ENCODE peak calls at places on chromosomes 12 and 14, in eight cellular contexts. One of them, this sample, is unnamed.

GRCh38 chr14:72942934-72943333 is 16.7 kb downstream of the DCAF4 start:
- DNase-seq in glutamatergic neuron: no peak
- DNase-seq in foreskin fibroblast: no peak
- DNase-seq in astrocyte: no peak
- DNase-seq in left ventricle myocardium inferior: no peak
- DNase-seq in stomach: no peak
- DNase-seq in HCT116: no peak
- DNase-seq in thyroid gland: no peak
- DNase-seq in this sample: no peak

GRCh38 chr12:17992002-17992656 is 97.9 kb downstream of the RERGL start:
- DNase-seq in thyroid gland: no peak
- DNase-seq in left ventricle myocardium inferior: no peak
- DNase-seq in stomach: no peak
- DNase-seq in astrocyte: peak; percentile 20
- DNase-seq in foreskin fibroblast: peak; percentile 43
- DNase-seq in HCT116: peak; percentile 28
- DNase-seq in glutamatergic neuron: peak; percentile 34
- DNase-seq in this sample: no peak

GRCh38 chr12:115752151-115752550 is 525.3 kb downstream of the MED13L start:
- DNase-seq in glutamatergic neuron: no peak
- DNase-seq in stomach: no peak
- DNase-seq in thyroid gland: peak; percentile 30
- DNase-seq in astrocyte: peak; percentile 47
- DNase-seq in foreskin fibroblast: peak; percentile 83
- DNase-seq in left ventricle myocardium inferior: no peak
- DNase-seq in HCT116: no peak
- DNase-seq in this sample: no peak

GRCh38 chr12:117835113-117835512 is 133.7 kb downstream of the KSR2 start:
- DNase-seq in foreskin fibroblast: no peak
- DNase-seq in HCT116: no peak
- DNase-seq in glutamatergic neuron: no peak
- DNase-seq in stomach: no peak
- DNase-seq in astrocyte: no peak
- DNase-seq in left ventricle myocardium inferior: no peak
- DNase-seq in thyroid gland: no peak
- DNase-seq in this sample: no peak

GRCh38 chr14:55698051-55698450 is 118.0 kb downstream of the KTN1 start:
- DNase-seq in thyroid gland: no peak
- DNase-seq in left ventricle myocardium inferior: no peak
- DNase-seq in astrocyte: no peak
- DNase-seq in stomach: no peak
- DNase-seq in HCT116: no peak
- DNase-seq in foreskin fibroblast: peak; percentile 10
- DNase-seq in glutamatergic neuron: no peak
- DNase-seq in this sample: peak; percentile 61

GRCh38 chr14:78848234-78848820 is 678.2 kb downstream of the NRXN3 start:
- DNase-seq in HCT116: peak; percentile 18
- DNase-seq in thyroid gland: peak; percentile 29
- DNase-seq in stomach: peak; percentile 27
- DNase-seq in glutamatergic neuron: peak; percentile 60
- DNase-seq in foreskin fibroblast: peak; percentile 9
- DNase-seq in left ventricle myocardium inferior: no peak
- DNase-seq in astrocyte: peak; percentile 3
- DNase-seq in this sample: peak; percentile 27

GRCh38 chr12:53624956-53625355 is 1.2 kb downstream of the ATF7 start:
- DNase-seq in left ventricle myocardium inferior: no peak
- DNase-seq in thyroid gland: no peak
- DNase-seq in stomach: no peak
- DNase-seq in astrocyte: no peak
- DNase-seq in HCT116: no peak
- DNase-seq in foreskin fibroblast: peak; percentile 18
- DNase-seq in glutamatergic neuron: no peak
- DNase-seq in this sample: no peak

GRCh38 chr12:53951577-53952334 is 2.9 kb upstream of the HOXC12 start:
- DNase-seq in HCT116: no peak
- DNase-seq in glutamatergic neuron: no peak
- DNase-seq in foreskin fibroblast: peak; percentile 32
- DNase-seq in left ventricle myocardium inferior: no peak
- DNase-seq in thyroid gland: no peak
- DNase-seq in stomach: no peak
- DNase-seq in astrocyte: no peak
- DNase-seq in this sample: no peak

GRCh38 chr12:24741216-24741615 is 207.7 kb downstream of the BCAT1 start:
- DNase-seq in astrocyte: no peak
- DNase-seq in foreskin fibroblast: no peak
- DNase-seq in left ventricle myocardium inferior: no peak
- DNase-seq in glutamatergic neuron: no peak
- DNase-seq in thyroid gland: no peak
- DNase-seq in stomach: no peak
- DNase-seq in HCT116: no peak
- DNase-seq in this sample: no peak

DNA sequence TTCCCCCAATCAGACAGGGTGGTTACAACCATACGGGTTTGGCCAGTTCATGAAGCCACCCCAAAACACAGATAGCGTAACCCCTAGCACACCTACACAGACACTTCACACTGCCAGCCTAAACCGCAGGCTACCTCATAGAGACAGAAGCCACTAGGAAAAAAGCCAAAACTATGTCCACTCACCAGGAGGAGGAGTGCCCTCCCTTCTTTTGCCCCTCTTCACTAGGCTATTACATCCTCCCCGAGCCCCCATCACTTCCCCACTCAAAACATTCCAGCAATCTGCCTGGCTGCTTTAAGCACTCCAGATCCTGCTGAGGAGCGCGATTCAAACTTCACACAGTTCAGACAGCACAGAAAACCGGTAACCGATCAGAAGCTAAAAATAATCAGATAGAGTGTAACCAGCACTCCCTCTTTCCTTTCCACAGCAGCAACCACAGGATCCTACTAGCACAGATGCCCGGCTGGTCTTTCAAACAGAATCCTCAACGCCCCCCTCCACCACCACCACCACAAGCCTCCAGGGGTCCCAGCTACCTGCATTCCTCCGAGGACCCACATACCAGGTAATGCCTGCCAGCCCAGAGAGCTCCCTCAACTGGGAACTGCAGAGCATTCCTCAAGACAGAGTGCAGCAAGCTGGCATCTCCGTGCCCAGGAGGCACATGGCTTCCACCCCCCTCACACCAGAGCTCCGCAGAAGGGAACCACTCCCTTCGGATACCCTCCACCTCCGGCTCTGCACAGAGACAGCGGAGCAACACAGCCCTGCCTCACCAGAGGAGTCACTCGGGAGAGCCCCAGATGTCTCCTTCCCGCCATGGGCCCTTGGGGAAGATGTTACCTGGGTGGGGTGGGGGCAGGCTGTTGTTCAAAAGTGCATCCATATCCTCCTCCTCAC is 1.5 kb downstream of the CHD4 start:
- DNase-seq in stomach: no peak
- DNase-seq in left ventricle myocardium inferior: peak; percentile 17
- DNase-seq in glutamatergic neuron: no peak
- DNase-seq in HCT116: no peak
- DNase-seq in thyroid gland: peak; percentile 77
- DNase-seq in astrocyte: peak; percentile 19
- DNase-seq in foreskin fibroblast: peak; percentile 52
- DNase-seq in this sample: peak; percentile 41
- TF ChIP-seq CTCF in stomach: no peak
- TF ChIP-seq CTCF in left ventricle myocardium inferior: no peak
- TF ChIP-seq CTCF in glutamatergic neuron: peak; percentile 11
- TF ChIP-seq CTCF in HCT116: no peak
- TF ChIP-seq CTCF in thyroid gland: peak; percentile 7
- TF ChIP-seq CTCF in astrocyte: peak; percentile 2
- TF ChIP-seq CTCF in foreskin fibroblast: no peak
- TF ChIP-seq CTCF in this sample: no peak

GRCh38 chr14:71314717-71315116 is 407.5 kb downstream of the PCNX1 start:
- DNase-seq in astrocyte: no peak
- DNase-seq in foreskin fibroblast: no peak
- DNase-seq in HCT116: no peak
- DNase-seq in thyroid gland: no peak
- DNase-seq in left ventricle myocardium inferior: no peak
- DNase-seq in stomach: no peak
- DNase-seq in glutamatergic neuron: no peak
- DNase-seq in this sample: no peak

GRCh38 chr14:71311061-71311460 is 403.8 kb downstream of the PCNX1 start:
- DNase-seq in astrocyte: no peak
- DNase-seq in left ventricle myocardium inferior: no peak
- DNase-seq in thyroid gland: no peak
- DNase-seq in HCT116: no peak
- DNase-seq in foreskin fibroblast: no peak
- DNase-seq in stomach: no peak
- DNase-seq in glutamatergic neuron: no peak
- DNase-seq in this sample: no peak

GRCh38 chr14:71304588-71305133 is 397.4 kb downstream of the PCNX1 start:
- DNase-seq in thyroid gland: no peak
- DNase-seq in astrocyte: no peak
- DNase-seq in HCT116: no peak
- DNase-seq in foreskin fibroblast: no peak
- DNase-seq in left ventricle myocardium inferior: no peak
- DNase-seq in glutamatergic neuron: no peak
- DNase-seq in stomach: no peak
- DNase-seq in this sample: no peak

GRCh38 chr14:71308671-71309070 is 401.4 kb downstream of the PCNX1 start:
- DNase-seq in thyroid gland: no peak
- DNase-seq in foreskin fibroblast: no peak
- DNase-seq in astrocyte: no peak
- DNase-seq in HCT116: no peak
- DNase-seq in left ventricle myocardium inferior: no peak
- DNase-seq in glutamatergic neuron: no peak
- DNase-seq in stomach: no peak
- DNase-seq in this sample: no peak

GRCh38 chr14:71309756-71310155 is 402.5 kb downstream of the PCNX1 start:
- DNase-seq in left ventricle myocardium inferior: no peak
- DNase-seq in HCT116: no peak
- DNase-seq in astrocyte: no peak
- DNase-seq in stomach: no peak
- DNase-seq in glutamatergic neuron: no peak
- DNase-seq in thyroid gland: no peak
- DNase-seq in foreskin fibroblast: no peak
- DNase-seq in this sample: no peak
- TF ChIP-seq CTCF in left ventricle myocardium inferior: no peak
- TF ChIP-seq CTCF in HCT116: peak; percentile 16
- TF ChIP-seq CTCF in astrocyte: no peak
- TF ChIP-seq CTCF in stomach: no peak
- TF ChIP-seq CTCF in glutamatergic neuron: no peak
- TF ChIP-seq CTCF in thyroid gland: no peak
- TF ChIP-seq CTCF in foreskin fibroblast: no peak
- TF ChIP-seq CTCF in this sample: no peak

DNA sequence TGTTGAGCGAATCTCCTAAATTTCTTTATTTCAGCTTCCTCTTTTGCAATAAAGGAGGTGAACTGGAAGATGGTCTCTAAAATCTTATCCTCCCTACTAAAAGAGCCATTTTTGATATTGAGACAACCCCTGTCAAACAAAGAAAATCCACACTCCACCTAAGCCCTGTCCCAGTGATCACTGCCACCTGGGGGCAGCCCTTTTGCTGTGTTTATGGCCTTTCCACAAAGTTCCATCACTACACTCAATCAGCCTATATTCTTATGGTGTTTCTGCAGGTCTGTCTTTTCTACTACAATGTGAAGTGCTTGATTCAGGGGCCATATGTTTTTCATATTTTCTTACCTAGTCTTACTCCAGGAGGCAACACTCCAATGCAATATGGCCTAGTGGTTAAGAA is 163.7 kb downstream of the BMP4 start:
- DNase-seq in glutamatergic neuron: no peak
- DNase-seq in HCT116: no peak
- DNase-seq in stomach: no peak
- DNase-seq in astrocyte: no peak
- DNase-seq in left ventricle myocardium inferior: no peak
- DNase-seq in thyroid gland: no peak
- DNase-seq in foreskin fibroblast: no peak
- DNase-seq in this sample: no peak
- TF ChIP-seq CTCF in glutamatergic neuron: no peak
- TF ChIP-seq CTCF in HCT116: peak; percentile 18
- TF ChIP-seq CTCF in stomach: no peak
- TF ChIP-seq CTCF in astrocyte: no peak
- TF ChIP-seq CTCF in left ventricle myocardium inferior: no peak
- TF ChIP-seq CTCF in thyroid gland: no peak
- TF ChIP-seq CTCF in foreskin fibroblast: no peak
- TF ChIP-seq CTCF in this sample: no peak

GRCh38 chr14:32013083-32013482 is 64.0 kb upstream of the ARHGAP5 start:
- DNase-seq in glutamatergic neuron: no peak
- DNase-seq in astrocyte: no peak
- DNase-seq in stomach: no peak
- DNase-seq in HCT116: no peak
- DNase-seq in left ventricle myocardium inferior: no peak
- DNase-seq in thyroid gland: no peak
- DNase-seq in foreskin fibroblast: no peak
- DNase-seq in this sample: no peak
- TF ChIP-seq CTCF in glutamatergic neuron: no peak
- TF ChIP-seq CTCF in astrocyte: no peak
- TF ChIP-seq CTCF in stomach: no peak
- TF ChIP-seq CTCF in HCT116: no peak
- TF ChIP-seq CTCF in left ventricle myocardium inferior: no peak
- TF ChIP-seq CTCF in thyroid gland: no peak
- TF ChIP-seq CTCF in foreskin fibroblast: no peak
- TF ChIP-seq CTCF in this sample: no peak